ENCODE peak calls at places on chromosomes 11 and 22, in eight cellular contexts. F is EL; K is WERI-Rb-1; P is AG08396; Y is hepatocyte; V is NCI-H1930; J is choroid plexus epithelial cell; U is activated T-helper 1 cell treated with anti-CD3 and anti-CD28 coated beads, Interleukin-12 subunit alpha, Interleukin-12 subunit beta, Interleukin-2, Interleukin-4 antibody, amounts not matched to agents 30 ng/mL and 10 ng/mL and 1 ng/mL, durations not matched to agents 14 hours and 24 hours and 36 hours. L is an unnamed sample.

GRCh38 chr11:65575568-65576231 is at the start of gene EHBP1L1:
- DNase-seq in P (peak), V (no peak), Y (peak), U (peak), J (peak), K (peak), F (peak), L (no peak)

GRCh38 chr11:77024745-77025144 is 9.5 kb upstream of the B3GNT6 start:
- DNase-seq in J (no peak), P (no peak), V (no peak), Y (no peak), F (no peak), K (no peak), U (no peak), L (no peak)

GRCh38 chr11:86923993-86924766 is 31.0 kb downstream of the FZD4 start:
- DNase-seq in U (no peak), V (no peak), F (no peak), Y (peak), K (no peak), J (no peak), P (no peak), L (no peak)

GRCh38 chr11:2137202-2138071 is 1.8 kb downstream of the IGF2 start:
- DNase-seq in P (peak), K (peak), V (no peak), Y (peak), J (peak), U (no peak), F (peak), L (no peak)

GRCh38 chr11:43962383-43962969 is 20.0 kb downstream of the C11orf96 start:
- DNase-seq in J (peak), K (no peak), P (no peak), U (no peak), F (no peak), Y (peak), V (no peak), L (no peak)

GRCh38 chr22:29477919-29478318 is 2.1 kb upstream of the NEFH start:
- DNase-seq in P (no peak), Y (no peak), U (no peak), K (no peak), J (no peak), F (no peak), V (no peak), L (no peak)

GRCh38 chr22:20014526-20015186 is 2.0 kb downstream of the ARVCF start:
- DNase-seq in V (no peak), F (no peak), K (no peak), U (no peak), J (no peak), P (no peak), Y (no peak), L (no peak)

GRCh38 chr11:112485280-112485679 is 224.6 kb upstream of the PLET1 start:
- DNase-seq in Y (no peak), U (no peak), K (no peak), V (no peak), P (no peak), J (no peak), F (no peak), L (no peak)

GRCh38 chr11:75346912-75347647 is 4.4 kb downstream of the ARRB1 start:
- DNase-seq in Y (no peak), F (peak), P (no peak), J (peak), U (no peak), K (no peak), V (no peak), L (no peak)

GRCh38 chr22:30717331-30717921 is 22.8 kb downstream of the OSBP2 start:
- DNase-seq in U (no peak), V (no peak), Y (no peak), P (peak), F (peak), K (no peak), J (peak), L (no peak)

L was measured in thoracic aorta.